ENCODE peak calls at places on chromosomes 3 and 15, in seven cellular contexts. W, U, X, H, Q, I and S are unnamed samples.
A peak's percentile ranks its signal among the peaks of the same experiment; 100 is the strongest.

GRCh38 chr3:144590854-144591253 is 619.2 kb downstream of the DIPK2A start:
- DNase-seq in W (no peak), U (no peak), X (no peak), H (peak; percentile 59), Q (peak; percentile 94), I (no peak), S (no peak)

GRCh38 chr15:101439285-101439919 is 50.1 kb downstream of the PCSK6 start:
- DNase-seq in W (no peak), U (no peak), X (no peak), H (peak; percentile 79), Q (no peak), I (no peak), S (peak; percentile 26)

GRCh38 chr3:106097817-106098410 is 229.1 kb upstream of the CBLB start:
- DNase-seq in W (no peak), U (no peak), X (no peak), H (peak; percentile 36), Q (peak; percentile 51), I (no peak), S (no peak)

GRCh38 chr3:165279471-165279870 is 83.3 kb upstream of the SLITRK3 start:
- DNase-seq in W (no peak), U (no peak), X (no peak), H (no peak), Q (no peak), I (no peak), S (no peak)

GRCh38 chr3:130395331-130395730 is 49.9 kb downstream of the COL6A5 start:
- DNase-seq in W (no peak), U (no peak), X (no peak), H (peak; percentile 13), Q (no peak), I (no peak), S (no peak)

GRCh38 chr15:43516801-43517353 is 531 bp upstream of the MAP1A start:
- DNase-seq in W (peak; percentile 19), U (no peak), X (no peak), H (peak; percentile 45), Q (peak; percentile 68), I (no peak), S (no peak)

GRCh38 chr15:77457619-77458265 is 37.1 kb downstream of the HMG20A start:
- DNase-seq in W (no peak), U (no peak), X (no peak), H (peak; percentile 73), Q (peak; percentile 68), I (no peak), S (no peak)

GRCh38 chr3:182909318-182910040 is 70.9 kb downstream of the DCUN1D1 start:
- DNase-seq in W (no peak), U (no peak), X (no peak), H (peak; percentile 34), Q (no peak), I (no peak), S (no peak)

GRCh38 chr15:96166223-96167200 is 164.0 kb upstream of the NR2F2 start:
- DNase-seq in W (no peak), U (no peak), X (no peak), H (no peak), Q (no peak), I (no peak), S (no peak)

GRCh38 chr3:109985942-109986555 is 648.7 kb upstream of the DPPA4 start:
- DNase-seq in W (no peak), U (no peak), X (no peak), H (no peak), Q (peak; percentile 7), I (no peak), S (no peak)

GRCh38 chr3:18127181-18127863 is 297.8 kb downstream of the SATB1 start:
- DNase-seq in W (no peak), U (no peak), X (no peak), H (no peak), Q (no peak), I (no peak), S (no peak)

GRCh38 chr3:107283948-107284347 is 93.3 kb upstream of the CCDC54 start:
- DNase-seq in W (no peak), U (no peak), X (no peak), H (peak; percentile 8), Q (no peak), I (no peak), S (no peak)

GRCh38 chr15:67152429-67152828 is 87.0 kb downstream of the SMAD3 start:
- DNase-seq in W (no peak), U (no peak), X (no peak), H (no peak), Q (no peak), I (no peak), S (no peak)

GRCh38 chr15:78634251-78635145 is 6.5 kb downstream of the CHRNB4 start:
- DNase-seq in W (no peak), U (no peak), X (no peak), H (no peak), Q (no peak), I (no peak), S (peak; percentile 11)

GRCh38 chr3:29406433-29406832 is 125.6 kb downstream of the RBMS3 start:
- DNase-seq in W (no peak), U (no peak), X (no peak), H (no peak), Q (no peak), I (no peak), S (no peak)

GRCh38 chr3:13347390-13347966 is 72.6 kb downstream of the NUP210 start:
- DNase-seq in W (no peak), U (no peak), X (no peak), H (peak; percentile 47), Q (peak; percentile 49), I (no peak), S (no peak)

GRCh38 chr3:122969585-122970453 is 57.7 kb downstream of the SEMA5B start:
- DNase-seq in W (no peak), U (no peak), X (no peak), H (peak; percentile 21), Q (peak; percentile 50), I (no peak), S (no peak)

GRCh38 chr3:94431831-94432230 is 369.0 kb downstream of the NSUN3 start:
- DNase-seq in W (no peak), U (no peak), X (no peak), H (peak; percentile 52), Q (no peak), I (no peak), S (no peak)

GRCh38 chr3:157301027-157301663 is 135.5 kb upstream of the PTX3 start:
- DNase-seq in W (no peak), U (no peak), X (no peak), H (no peak), Q (no peak), I (no peak), S (no peak)

GRCh38 chr15:66963710-66964109 is 101.7 kb upstream of the SMAD3 start:
- DNase-seq in W (no peak), U (no peak), X (no peak), H (no peak), Q (peak; percentile 22), I (no peak), S (no peak)

GRCh38 chr3:182364723-182365650 is 428.3 kb upstream of the ATP11B start:
- DNase-seq in W (no peak), U (no peak), X (no peak), H (no peak), Q (no peak), I (no peak), S (peak; percentile 78)

GRCh38 chr15:101019351-101019750 is 100.2 kb downstream of the LRRK1 start:
- DNase-seq in W (peak; percentile 42), U (no peak), X (no peak), H (no peak), Q (no peak), I (no peak), S (no peak)

GRCh38 chr3:182862159-182862860 is 69.0 kb downstream of the ATP11B start:
- DNase-seq in W (no peak), U (no peak), X (no peak), H (no peak), Q (no peak), I (no peak), S (peak; percentile 39)

GRCh38 chr3:193586526-193586925 is 6.5 kb upstream of the OPA1 start:
- DNase-seq in W (no peak), U (no peak), X (no peak), H (no peak), Q (no peak), I (no peak), S (no peak)

GRCh38 chr15:63244399-63244798 is 33.0 kb upstream of the APH1B start:
- DNase-seq in W (no peak), U (no peak), X (no peak), H (peak; percentile 60), Q (no peak), I (no peak), S (no peak)